ENCODE peak calls at places on chromosome 10, in four cellular contexts. Z is H1, C is K562, B is GM12878. E is an unnamed sample.

GRCh38 chr10:123567984-123568745 is 98.0 kb upstream of the GPR26 start:
- DNase-seq in Z (peak), C (no peak), B (no peak), E (no peak)

GRCh38 chr10:24894728-24895127 is 57.7 kb downstream of the PRTFDC1 start:
- DNase-seq in Z (no peak), C (no peak), B (no peak), E (no peak)

GRCh38 chr10:14409247-14409646 is 78.5 kb upstream of the FRMD4A start:
- DNase-seq in Z (no peak), C (no peak), B (no peak), E (no peak)

GRCh38 chr10:68139451-68140272 is 30.4 kb downstream of the MYPN start:
- DNase-seq in Z (no peak), C (no peak), B (no peak), E (no peak)

GRCh38 chr10:124037784-124038183 is 55.6 kb downstream of the CHST15 start:
- DNase-seq in Z (no peak), C (no peak), B (no peak), E (no peak)

GRCh38 chr10:1215862-1216575 is 159.8 kb downstream of the WDR37 start:
- DNase-seq in Z (no peak), C (no peak), B (no peak), E (no peak)

GRCh38 chr10:131132681-131133080 is 178.8 kb downstream of the TCERG1L start:
- DNase-seq in Z (no peak), C (no peak), B (no peak), E (no peak)

GRCh38 chr10:131128731-131129130 is 182.8 kb downstream of the TCERG1L start:
- DNase-seq in Z (no peak), C (no peak), B (no peak), E (no peak)

GRCh38 chr10:70368774-70369482 is 13.5 kb downstream of the LRRC20 start:
- DNase-seq in Z (no peak), C (peak), B (no peak), E (peak)

GRCh38 chr10:85642421-85643170 is 724.0 kb downstream of the GRID1 start:
- DNase-seq in Z (no peak), C (no peak), B (no peak), E (peak)

GRCh38 chr10:46233101-46233500 is 53.7 kb upstream of the ANTXRL start:
- DNase-seq in Z (peak), C (no peak), B (no peak), E (no peak)

GRCh38 chr10:104223304-104223703 is 8.9 kb downstream of the CFAP43 start:
- DNase-seq in Z (no peak), C (no peak), B (no peak), E (no peak)

GRCh38 chr10:33507662-33508425 is 173.4 kb upstream of the NRP1 start:
- DNase-seq in Z (no peak), C (no peak), B (no peak), E (peak)

GRCh38 chr10:121428848-121429247 is 169.4 kb downstream of the FGFR2 start:
- DNase-seq in Z (no peak), C (no peak), B (no peak), E (no peak)

GRCh38 chr10:42990721-42991441 is 86.0 kb upstream of the RET start:
- DNase-seq in Z (no peak), C (no peak), B (no peak), E (no peak)

GRCh38 chr10:60236869-60237524 is 152.7 kb downstream of the ANK3 start:
- DNase-seq in Z (no peak), C (no peak), B (peak), E (no peak)

GRCh38 chr10:59362184-59362966 is at the start of gene FAM13C:
- DNase-seq in Z (peak), C (no peak), B (no peak), E (peak)

DNA sequence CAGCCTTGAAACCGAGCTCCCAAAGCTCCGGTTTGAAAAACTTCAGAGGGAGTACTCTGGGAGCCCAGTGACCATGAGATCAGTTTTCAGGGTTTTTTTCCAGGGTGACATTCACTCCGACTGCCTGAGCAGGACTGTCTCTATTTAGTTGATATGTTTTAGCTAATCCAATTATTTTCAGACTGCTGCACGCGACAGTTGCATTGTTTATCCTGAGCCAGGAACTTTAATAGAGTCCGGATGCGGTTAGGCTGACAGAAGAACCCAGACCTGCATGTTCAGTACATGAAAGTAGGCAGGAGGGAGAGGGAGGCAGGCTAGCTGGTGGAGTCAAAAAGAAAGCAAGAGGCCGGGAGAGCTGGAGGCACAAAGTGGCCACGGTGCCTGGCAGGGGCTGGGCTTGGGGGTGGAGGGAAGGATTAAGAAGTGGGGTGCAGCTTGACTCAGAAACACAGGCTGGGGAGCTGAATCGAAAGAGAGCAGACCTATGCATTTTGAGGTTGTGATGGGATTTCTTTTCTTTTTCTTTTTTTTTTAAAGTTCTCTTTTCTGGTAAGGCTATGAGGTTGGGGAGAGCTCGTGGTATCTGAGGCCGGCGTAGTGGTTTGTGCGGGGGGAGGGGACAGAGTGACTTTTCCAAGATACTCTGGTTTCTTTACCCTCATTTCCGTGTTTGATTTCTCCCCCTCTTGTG is 5.7 kb downstream of the GATA3 start:
- DNase-seq in Z (peak), C (no peak), B (peak), E (no peak)
- TF ChIP-seq BRCA1 in Z (no peak), C (no peak), B (no peak), E (no peak)

DNA sequence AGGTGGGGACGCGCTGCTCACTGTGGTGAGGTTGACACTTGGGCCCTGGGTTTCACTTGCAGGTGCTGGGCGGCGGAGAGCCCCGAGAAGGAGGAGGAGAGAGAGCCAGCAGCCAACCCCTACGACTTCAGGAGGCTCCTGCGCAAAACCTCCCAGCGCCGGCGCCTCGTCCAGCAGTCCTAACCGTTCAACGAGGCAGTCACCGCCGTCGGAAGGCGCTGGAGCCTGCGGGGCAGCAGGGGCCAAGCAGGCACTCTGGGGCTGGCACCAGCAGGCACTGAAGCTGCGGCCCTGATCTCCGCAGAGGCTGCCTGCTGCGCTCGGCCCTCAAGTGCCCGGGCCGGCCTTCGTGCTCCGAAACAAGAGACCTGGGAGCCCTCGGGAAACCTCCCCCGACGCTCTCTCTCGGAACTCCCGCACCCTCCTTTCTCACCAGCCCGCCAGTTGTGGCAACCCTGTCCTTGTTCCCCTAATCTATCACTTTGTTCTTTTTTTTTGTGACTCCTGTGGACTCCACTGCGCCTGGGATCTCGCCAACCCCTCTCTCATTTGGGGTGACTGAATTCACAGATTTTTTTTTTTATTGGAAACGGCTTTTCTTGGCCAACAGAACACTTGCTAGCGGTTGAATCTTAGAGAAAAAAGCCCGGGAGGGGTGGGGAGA is 4.7 kb upstream of the GAD2 start:
- DNase-seq in Z (peak), C (no peak), B (no peak), E (no peak)
- TF ChIP-seq JUND in Z (no peak), C (no peak), B (no peak), E (no peak)

DNA sequence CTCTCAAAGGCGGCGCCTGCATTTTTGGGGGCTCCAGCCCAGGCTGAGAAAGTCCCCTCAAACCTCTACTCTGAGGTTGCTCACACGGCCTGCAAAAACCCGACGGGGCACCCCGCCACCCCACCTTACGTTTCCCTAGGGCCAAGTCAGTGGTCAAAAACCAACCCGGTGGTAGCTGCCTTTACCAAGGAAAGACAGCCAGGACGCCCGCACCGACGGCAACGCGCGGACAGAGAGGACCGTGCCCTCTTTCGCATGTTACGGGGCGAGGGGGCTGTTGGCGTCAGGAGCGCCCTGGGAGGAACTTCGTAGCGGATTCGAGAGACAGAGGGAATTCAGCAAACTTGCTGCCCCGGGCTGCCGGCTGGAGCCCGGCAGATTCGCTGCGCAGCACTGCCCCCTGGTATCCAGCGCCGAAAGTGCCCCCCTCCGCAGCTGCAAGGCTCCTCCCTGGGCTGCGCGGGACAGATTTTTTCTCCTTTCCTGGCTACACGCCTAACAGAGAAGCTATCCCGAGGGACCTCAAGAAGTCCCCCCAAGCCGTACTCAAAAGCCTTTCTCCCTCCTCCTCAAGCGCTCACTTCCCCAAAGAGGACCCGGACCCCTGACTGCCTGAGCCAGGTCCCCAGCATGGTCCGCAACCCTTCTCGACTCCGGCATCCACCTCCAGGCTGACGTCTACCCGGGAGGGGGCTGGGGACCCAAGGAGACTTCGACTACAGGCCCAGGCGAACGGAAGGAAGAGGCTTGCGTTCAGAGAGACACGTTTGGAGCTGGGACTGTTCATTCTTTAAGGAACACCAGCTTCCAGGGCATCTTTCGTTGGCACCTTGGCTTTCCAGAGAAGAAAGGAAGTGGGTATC is 27.7 kb upstream of the VAX1 start:
- DNase-seq in Z (peak), C (peak), B (no peak), E (no peak)
- TF ChIP-seq BRCA1 in Z (no peak), C (no peak), B (no peak), E (no peak)

GRCh38 chr10:10552948-10553347 is 464.7 kb upstream of the CELF2 start:
- DNase-seq in Z (no peak), C (no peak), B (no peak), E (no peak)

GRCh38 chr10:10545771-10546170 is 471.9 kb upstream of the CELF2 start:
- DNase-seq in Z (no peak), C (no peak), B (no peak), E (no peak)

DNA sequence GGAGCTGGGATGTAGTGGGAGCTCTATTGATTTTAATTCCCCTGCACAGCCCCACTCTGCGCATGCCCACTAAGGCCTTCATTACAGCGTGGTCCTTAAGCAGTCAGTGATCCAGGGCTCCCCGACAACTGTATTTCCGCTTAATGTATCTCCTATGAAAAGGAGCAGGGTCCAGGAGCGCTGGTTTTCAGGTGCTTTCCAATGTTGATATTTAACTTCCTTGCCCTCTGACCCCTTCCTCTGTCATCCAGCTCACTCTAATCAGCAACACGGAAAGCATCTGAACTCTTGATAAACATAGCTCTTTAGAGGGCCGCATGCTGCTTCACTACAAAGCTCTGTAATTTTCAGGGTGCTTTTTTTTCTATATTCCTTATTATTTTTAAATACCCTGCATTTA is 466.1 kb upstream of the CELF2 start:
- DNase-seq in Z (no peak), C (no peak), B (no peak), E (no peak)
- TF ChIP-seq JUND in Z (no peak), C (no peak), B (no peak), E (no peak)

DNA sequence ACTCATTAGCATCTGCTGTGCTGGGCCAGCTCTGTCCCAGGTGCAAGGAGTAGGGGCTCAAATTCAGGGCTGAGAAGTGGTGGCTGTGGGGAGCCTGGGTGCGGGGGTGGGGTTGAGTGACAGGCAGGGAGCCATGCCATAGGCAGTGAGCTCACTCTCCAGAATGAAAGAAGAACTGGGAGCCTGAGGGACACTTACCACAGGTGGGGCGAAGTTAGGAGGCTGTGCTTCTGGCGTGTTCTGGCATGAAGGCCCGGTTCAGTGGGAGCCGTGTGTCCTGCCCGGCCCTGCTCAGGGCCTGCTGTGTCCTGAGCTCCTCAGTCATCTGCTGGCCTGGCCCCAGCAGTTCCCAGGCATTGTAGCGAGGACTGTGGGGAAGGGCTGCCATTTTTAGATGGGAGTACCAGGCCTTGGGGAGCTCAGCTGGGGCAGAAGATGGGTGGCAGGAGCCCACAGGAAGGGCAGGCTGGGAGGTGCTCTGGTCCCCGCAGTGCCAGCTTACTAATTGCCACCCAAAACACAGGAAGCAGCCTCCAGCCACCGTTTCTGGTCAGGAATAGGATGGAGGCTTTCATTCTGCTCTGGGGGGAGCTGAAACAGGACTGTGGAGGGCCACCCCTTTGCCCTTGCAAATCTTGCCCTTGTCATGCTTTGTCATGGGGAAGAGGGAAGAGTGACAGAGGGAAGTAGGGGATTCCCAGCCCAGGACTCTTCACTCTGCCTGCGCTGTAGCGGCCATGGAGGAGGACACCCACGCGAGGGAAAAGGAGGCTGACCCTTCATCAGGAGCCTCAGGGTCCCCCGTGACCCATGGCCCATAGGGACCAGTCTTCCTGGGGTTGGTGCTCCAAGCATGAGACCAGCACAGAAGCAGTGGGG is 62.2 kb downstream of the MKI67 start:
- DNase-seq in Z (no peak), C (no peak), B (no peak), E (no peak)
- TF ChIP-seq BRCA1 in Z (no peak), C (no peak), B (no peak), E (no peak)